ENCODE peak calls at places on chromosomes 1 and 21, in six cellular contexts. One of them, this sample, is unnamed.

GRCh38 chr1:219312967-219313366 is 139.3 kb downstream of the LYPLAL1 start:
- DNase-seq in T-helper 2 cell: no peak
- DNase-seq in WTC11: no peak
- DNase-seq in activated T-helper 1 cell treated with Interleukin-2 at 50 U/mL for 16 hours: no peak
- DNase-seq in hippocampal formation: no peak
- DNase-seq in SK-N-DZ: no peak
- DNase-seq in this sample: no peak

GRCh38 chr1:208132287-208132882 is 111.8 kb downstream of the PLXNA2 start:
- DNase-seq in SK-N-DZ: peak; percentile 24
- DNase-seq in hippocampal formation: peak; percentile 27
- DNase-seq in T-helper 2 cell: no peak
- DNase-seq in WTC11: peak; percentile 92
- DNase-seq in activated T-helper 1 cell treated with Interleukin-2 at 50 U/mL for 16 hours: peak; percentile 10
- DNase-seq in this sample: peak; percentile 3

GRCh38 chr1:192709544-192709943 is 73.6 kb downstream of the RGS13 start:
- DNase-seq in SK-N-DZ: no peak
- DNase-seq in T-helper 2 cell: no peak
- DNase-seq in activated T-helper 1 cell treated with Interleukin-2 at 50 U/mL for 16 hours: no peak
- DNase-seq in hippocampal formation: no peak
- DNase-seq in WTC11: no peak
- DNase-seq in this sample: no peak

GRCh38 chr1:178362784-178363183 is 134.0 kb downstream of the CLEC20A start:
- DNase-seq in hippocampal formation: no peak
- DNase-seq in WTC11: no peak
- DNase-seq in T-helper 2 cell: no peak
- DNase-seq in SK-N-DZ: no peak
- DNase-seq in activated T-helper 1 cell treated with Interleukin-2 at 50 U/mL for 16 hours: no peak
- DNase-seq in this sample: no peak

GRCh38 chr1:34086561-34086960 is 78.5 kb downstream of the CSMD2 start:
- DNase-seq in SK-N-DZ: no peak
- DNase-seq in T-helper 2 cell: no peak
- DNase-seq in activated T-helper 1 cell treated with Interleukin-2 at 50 U/mL for 16 hours: no peak
- DNase-seq in hippocampal formation: no peak
- DNase-seq in WTC11: no peak
- DNase-seq in this sample: no peak

GRCh38 chr1:160328171-160328570 is 14.9 kb downstream of the COPA start:
- DNase-seq in T-helper 2 cell: no peak
- DNase-seq in SK-N-DZ: no peak
- DNase-seq in hippocampal formation: peak; percentile 47
- DNase-seq in WTC11: no peak
- DNase-seq in activated T-helper 1 cell treated with Interleukin-2 at 50 U/mL for 16 hours: no peak
- DNase-seq in this sample: no peak

GRCh38 chr1:53391982-53392381 is 64.1 kb upstream of the LRP8 start:
- DNase-seq in WTC11: no peak
- DNase-seq in SK-N-DZ: no peak
- DNase-seq in activated T-helper 1 cell treated with Interleukin-2 at 50 U/mL for 16 hours: no peak
- DNase-seq in T-helper 2 cell: no peak
- DNase-seq in hippocampal formation: no peak
- DNase-seq in this sample: no peak

GRCh38 chr21:17576080-17576835 is 36.4 kb downstream of the BTG3 start:
- DNase-seq in SK-N-DZ: peak; percentile 11
- DNase-seq in hippocampal formation: no peak
- DNase-seq in activated T-helper 1 cell treated with Interleukin-2 at 50 U/mL for 16 hours: no peak
- DNase-seq in WTC11: no peak
- DNase-seq in T-helper 2 cell: no peak
- DNase-seq in this sample: no peak

GRCh38 chr1:201245082-201245481 is 38.2 kb upstream of the PKP1 start:
- DNase-seq in activated T-helper 1 cell treated with Interleukin-2 at 50 U/mL for 16 hours: no peak
- DNase-seq in WTC11: no peak
- DNase-seq in hippocampal formation: no peak
- DNase-seq in SK-N-DZ: no peak
- DNase-seq in T-helper 2 cell: no peak
- DNase-seq in this sample: no peak

GRCh38 chr1:241615043-241615974 is 24.9 kb downstream of the CHML start:
- DNase-seq in activated T-helper 1 cell treated with Interleukin-2 at 50 U/mL for 16 hours: no peak
- DNase-seq in WTC11: no peak
- DNase-seq in T-helper 2 cell: no peak
- DNase-seq in SK-N-DZ: no peak
- DNase-seq in hippocampal formation: no peak
- DNase-seq in this sample: no peak

GRCh38 chr1:229408458-229409037 is 25.3 kb downstream of the ACTA1 start:
- DNase-seq in activated T-helper 1 cell treated with Interleukin-2 at 50 U/mL for 16 hours: no peak
- DNase-seq in hippocampal formation: no peak
- DNase-seq in SK-N-DZ: peak; percentile 66
- DNase-seq in T-helper 2 cell: no peak
- DNase-seq in WTC11: no peak
- DNase-seq in this sample: no peak

GRCh38 chr1:228457396-228458176 is 29.6 kb upstream of the RNF187 start:
- DNase-seq in hippocampal formation: peak; percentile 80
- DNase-seq in T-helper 2 cell: peak; percentile 54
- DNase-seq in activated T-helper 1 cell treated with Interleukin-2 at 50 U/mL for 16 hours: peak; percentile 66
- DNase-seq in SK-N-DZ: peak; percentile 99
- DNase-seq in WTC11: peak; percentile 87
- DNase-seq in this sample: peak; percentile 70

GRCh38 chr1:198560093-198560638 is 19.7 kb upstream of the ATP6V1G3 start:
- DNase-seq in WTC11: no peak
- DNase-seq in hippocampal formation: no peak
- DNase-seq in activated T-helper 1 cell treated with Interleukin-2 at 50 U/mL for 16 hours: no peak
- DNase-seq in SK-N-DZ: no peak
- DNase-seq in T-helper 2 cell: no peak
- DNase-seq in this sample: no peak

GRCh38 chr1:151056149-151056548 is 3.3 kb downstream of the CDC42SE1 start:
- DNase-seq in SK-N-DZ: no peak
- DNase-seq in T-helper 2 cell: no peak
- DNase-seq in activated T-helper 1 cell treated with Interleukin-2 at 50 U/mL for 16 hours: no peak
- DNase-seq in WTC11: no peak
- DNase-seq in hippocampal formation: no peak
- DNase-seq in this sample: no peak

GRCh38 chr1:204558467-204558866 is 42.3 kb downstream of the MDM4 start:
- DNase-seq in WTC11: no peak
- DNase-seq in activated T-helper 1 cell treated with Interleukin-2 at 50 U/mL for 16 hours: no peak
- DNase-seq in hippocampal formation: no peak
- DNase-seq in SK-N-DZ: no peak
- DNase-seq in T-helper 2 cell: no peak
- DNase-seq in this sample: no peak

GRCh38 chr1:18387307-18387706 is 93.4 kb upstream of the KLHDC7A start:
- DNase-seq in WTC11: no peak
- DNase-seq in SK-N-DZ: no peak
- DNase-seq in T-helper 2 cell: no peak
- DNase-seq in hippocampal formation: no peak
- DNase-seq in activated T-helper 1 cell treated with Interleukin-2 at 50 U/mL for 16 hours: no peak
- DNase-seq in this sample: no peak

GRCh38 chr1:4307911-4308545 is 346.4 kb upstream of the AJAP1 start:
- DNase-seq in WTC11: no peak
- DNase-seq in T-helper 2 cell: no peak
- DNase-seq in activated T-helper 1 cell treated with Interleukin-2 at 50 U/mL for 16 hours: no peak
- DNase-seq in SK-N-DZ: no peak
- DNase-seq in hippocampal formation: no peak
- DNase-seq in this sample: no peak

GRCh38 chr21:27564684-27565280 is 597.9 kb upstream of the ADAMTS5 start:
- DNase-seq in activated T-helper 1 cell treated with Interleukin-2 at 50 U/mL for 16 hours: no peak
- DNase-seq in SK-N-DZ: peak; percentile 42
- DNase-seq in T-helper 2 cell: no peak
- DNase-seq in hippocampal formation: no peak
- DNase-seq in WTC11: peak; percentile 40
- DNase-seq in this sample: no peak

GRCh38 chr1:89821322-89822108 is 683 bp downstream of the LRRC8D start:
- DNase-seq in SK-N-DZ: peak; percentile 31
- DNase-seq in T-helper 2 cell: peak; percentile 37
- DNase-seq in WTC11: peak; percentile 72
- DNase-seq in hippocampal formation: peak; percentile 53
- DNase-seq in activated T-helper 1 cell treated with Interleukin-2 at 50 U/mL for 16 hours: peak; percentile 44
- DNase-seq in this sample: peak; percentile 47